ENCODE peak calls at places on chromosome 1, in ten cellular contexts. W is AG10803; O is body of pancreas; B is fibroblast of mammary gland; Z is stimulated activated CD4-positive, alpha-beta T cell treated with anti-CD3 and anti-CD28 coated beads, Interleukin-1b, Interleukin-23, amount 100 ng/mL, for 48 hours; S is GM12865; N is lower leg skin; Y is NCI-H510A treated with DMSO at 0.1 percent for 48 hours; A is pulmonary artery endothelial cell; C is ELF-1. K is an unnamed sample.
A peak's percentile ranks its signal among the peaks of the same experiment; 100 is the strongest.

GRCh38 chr1:185767721-185768120 is 33.5 kb downstream of the HMCN1 start:
- DNase-seq in W (no peak), O (no peak), B (no peak), Z (no peak), S (no peak), N (no peak), Y (no peak), A (no peak), C (no peak), K (no peak)

GRCh38 chr1:213779228-213779627 is 208.5 kb upstream of the PROX1 start:
- DNase-seq in W (no peak), O (no peak), B (no peak), Z (no peak), S (no peak), N (no peak), Y (no peak), A (no peak), C (no peak), K (no peak)

GRCh38 chr1:8595919-8596318 is 221.5 kb downstream of the RERE start:
- DNase-seq in W (no peak), O (no peak), B (no peak), Z (no peak), S (peak; percentile 45), N (no peak), Y (no peak), A (no peak), C (no peak), K (no peak)

GRCh38 chr1:236853916-236854601 is 59.0 kb downstream of the MTR start:
- DNase-seq in W (peak; percentile 84), O (no peak), B (no peak), Z (no peak), S (no peak), N (no peak), Y (no peak), A (no peak), C (no peak), K (no peak)

GRCh38 chr1:152328801-152329391 is 3.9 kb upstream of the FLG start:
- DNase-seq in W (peak; percentile 86), O (no peak), B (no peak), Z (no peak), S (no peak), N (no peak), Y (no peak), A (no peak), C (no peak), K (no peak)

GRCh38 chr1:206925116-206925736 is 3.5 kb upstream of the FCMR start:
- DNase-seq in W (no peak), O (peak; percentile 29), B (no peak), Z (peak; percentile 79), S (peak; percentile 97), N (no peak), Y (no peak), A (no peak), C (peak; percentile 46), K (peak; percentile 78)

GRCh38 chr1:167554028-167554779 is 642 bp upstream of the CREG1 start:
- DNase-seq in W (no peak), O (no peak), B (no peak), Z (no peak), S (no peak), N (no peak), Y (no peak), A (no peak), C (no peak), K (no peak)

GRCh38 chr1:153597206-153597605 is 15.7 kb downstream of the S100A16 start:
- DNase-seq in W (no peak), O (no peak), B (peak; percentile 94), Z (peak; percentile 40), S (peak; percentile 16), N (no peak), Y (no peak), A (no peak), C (no peak), K (no peak)

GRCh38 chr1:204506091-204506968 is 9.9 kb upstream of the MDM4 start:
- DNase-seq in W (peak; percentile 95), O (peak; percentile 79), B (peak; percentile 93), Z (peak; percentile 76), S (peak; percentile 93), N (peak; percentile 71), Y (peak; percentile 86), A (peak; percentile 55), C (peak; percentile 97), K (peak; percentile 94)

GRCh38 chr1:11736746-11737639 is 1.1 kb downstream of the AGTRAP start:
- DNase-seq in W (peak; percentile 92), O (peak; percentile 56), B (peak; percentile 92), Z (peak; percentile 34), S (peak; percentile 58), N (peak; percentile 50), Y (peak; percentile 83), A (no peak), C (peak; percentile 81), K (peak; percentile 38)

GRCh38 chr1:151457911-151458882 is 1.1 kb downstream of the POGZ start:
- DNase-seq in W (peak; percentile 90), O (peak; percentile 66), B (peak; percentile 88), Z (peak; percentile 52), S (peak; percentile 83), N (peak; percentile 43), Y (peak; percentile 58), A (peak; percentile 49), C (peak; percentile 63), K (peak; percentile 84)

GRCh38 chr1:172269084-172269483 is 151.4 kb upstream of the C1orf105 start:
- DNase-seq in W (no peak), O (no peak), B (no peak), Z (no peak), S (no peak), N (no peak), Y (peak; percentile 63), A (no peak), C (no peak), K (no peak)

GRCh38 chr1:38559180-38559874 is 300.2 kb downstream of the RRAGC start:
- DNase-seq in W (no peak), O (peak; percentile 42), B (no peak), Z (peak; percentile 83), S (peak; percentile 94), N (peak; percentile 38), Y (no peak), A (no peak), C (no peak), K (no peak)

GRCh38 chr1:107940178-107940577 is 24.8 kb downstream of the VAV3 start:
- DNase-seq in W (no peak), O (no peak), B (no peak), Z (no peak), S (no peak), N (no peak), Y (no peak), A (no peak), C (no peak), K (no peak)

GRCh38 chr1:221776495-221777413 is 34.9 kb upstream of the DUSP10 start:
- DNase-seq in W (no peak), O (no peak), B (no peak), Z (no peak), S (peak; percentile 80), N (no peak), Y (no peak), A (no peak), C (no peak), K (peak; percentile 38)

GRCh38 chr1:42756956-42757891 is 9.6 kb downstream of the P3H1 start:
- DNase-seq in W (peak; percentile 73), O (peak; percentile 21), B (peak; percentile 71), Z (no peak), S (peak; percentile 71), N (no peak), Y (peak; percentile 76), A (no peak), C (peak; percentile 70), K (peak; percentile 67)